ENCODE peak calls at places on chromosomes 11 and 22, in four cellular contexts. I is H1, W is HepG2, X is GM12878. G is an unnamed sample.

GRCh38 chr22:20459152-20459542 is 21.5 kb upstream of the SCARF2 start:
- DNase-seq in I (no peak), W (no peak), X (no peak), G (no peak)

GRCh38 chr22:21612858-21613257 is 17.0 kb downstream of the YDJC start:
- DNase-seq in I (no peak), W (no peak), X (no peak), G (no peak)

GRCh38 chr11:122647728-122648127 is 7.8 kb upstream of the UBASH3B start:
- DNase-seq in I (no peak), W (no peak), X (no peak), G (no peak)

GRCh38 chr22:36244522-36245391 is 5.4 kb upstream of the APOL2 start:
- DNase-seq in I (no peak), W (no peak), X (no peak), G (no peak)

GRCh38 chr11:19281041-19281440 is 40.3 kb upstream of the E2F8 start:
- DNase-seq in I (no peak), W (no peak), X (peak; percentile 23), G (peak; percentile 47)

GRCh38 chr22:22057617-22058378 is 75.2 kb upstream of the TOP3B start:
- DNase-seq in I (no peak), W (no peak), X (no peak), G (no peak)

GRCh38 chr22:35638408-35638807 is 9.8 kb upstream of the APOL6 start:
- DNase-seq in I (no peak), W (no peak), X (no peak), G (peak; percentile 89)

GRCh38 chr22:23384451-23384850 is 195.6 kb downstream of the IGLL1 start:
- DNase-seq in I (no peak), W (no peak), X (no peak), G (no peak)

GRCh38 chr11:37320921-37321320 is 722.9 kb upstream of the RAG2 start:
- DNase-seq in I (no peak), W (no peak), X (no peak), G (no peak)

GRCh38 chr11:21944577-21944976 is 248.3 kb upstream of the ANO5 start:
- DNase-seq in I (no peak), W (no peak), X (no peak), G (no peak)

GRCh38 chr11:126853732-126854131 is 146.8 kb downstream of the KIRREL3 start:
- DNase-seq in I (no peak), W (no peak), X (no peak), G (no peak)

GRCh38 chr22:33110562-33111163 is 52.5 kb upstream of the SYN3 start:
- DNase-seq in I (no peak), W (no peak), X (no peak), G (no peak)

GRCh38 chr22:26853071-26853470 is 195.7 kb downstream of the MIAT start:
- DNase-seq in I (no peak), W (no peak), X (no peak), G (no peak)

GRCh38 chr11:83722392-83722791 is 436.2 kb upstream of the CCDC90B start:
- DNase-seq in I (no peak), W (no peak), X (no peak), G (no peak)

GRCh38 chr11:70299636-70300035 is 29.1 kb downstream of the PPFIA1 start:
- DNase-seq in I (no peak), W (no peak), X (no peak), G (no peak)

DNA sequence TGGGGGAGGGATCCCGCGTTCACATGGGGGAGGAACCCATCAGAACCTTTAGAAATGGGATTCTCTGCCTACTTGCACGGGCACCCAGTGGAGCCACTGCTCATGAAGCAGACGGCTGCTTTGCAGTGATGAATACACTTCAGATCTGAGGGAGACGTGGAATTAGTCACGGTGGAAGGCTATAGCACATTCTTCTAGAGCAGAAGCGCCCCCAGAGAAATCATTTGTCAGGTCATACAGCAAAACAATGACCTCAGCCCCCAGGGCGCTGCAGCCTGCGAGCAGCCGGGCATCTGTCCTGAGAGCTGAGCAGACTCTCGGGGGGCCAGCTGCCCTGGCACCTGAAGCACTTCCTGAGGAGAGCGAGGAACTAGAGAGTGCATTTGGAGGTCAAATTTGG is 12.7 kb downstream of the TP53AIP1 start:
- DNase-seq in I (no peak), W (no peak), X (no peak), G (no peak)
- TF ChIP-seq TCF12 in I (no peak), W (no peak), X (no peak), G (no peak)

DNA sequence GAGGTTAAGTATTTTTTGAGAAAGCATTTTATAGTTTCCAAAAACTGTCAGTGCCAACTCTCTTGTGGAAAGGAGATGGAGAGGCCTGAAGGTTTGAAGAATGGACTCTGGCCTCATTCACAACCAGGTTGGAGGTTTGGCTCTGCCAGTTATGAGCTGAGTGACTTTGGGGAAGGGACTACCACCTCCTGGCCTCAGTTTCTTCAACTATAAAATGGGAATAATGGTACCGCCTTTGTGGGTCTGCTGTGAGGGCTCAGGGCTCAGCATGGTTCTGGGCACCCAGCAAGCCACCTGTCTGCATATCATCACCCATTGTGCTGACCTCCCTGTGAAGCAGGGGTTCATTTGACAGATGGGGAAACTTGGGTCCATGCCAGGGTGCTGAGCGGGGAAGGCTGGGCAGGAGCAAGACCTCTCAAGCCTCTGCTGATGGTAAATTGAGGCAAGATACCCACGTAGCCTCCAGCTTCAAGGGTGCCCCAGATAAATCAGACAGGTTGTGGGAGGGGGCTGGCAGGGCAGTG is 3.5 kb upstream of the LIF start:
- DNase-seq in I (no peak), W (no peak), X (no peak), G (no peak)
- TF ChIP-seq TCF12 in I (no peak), W (no peak), X (no peak), G (no peak)

DNA sequence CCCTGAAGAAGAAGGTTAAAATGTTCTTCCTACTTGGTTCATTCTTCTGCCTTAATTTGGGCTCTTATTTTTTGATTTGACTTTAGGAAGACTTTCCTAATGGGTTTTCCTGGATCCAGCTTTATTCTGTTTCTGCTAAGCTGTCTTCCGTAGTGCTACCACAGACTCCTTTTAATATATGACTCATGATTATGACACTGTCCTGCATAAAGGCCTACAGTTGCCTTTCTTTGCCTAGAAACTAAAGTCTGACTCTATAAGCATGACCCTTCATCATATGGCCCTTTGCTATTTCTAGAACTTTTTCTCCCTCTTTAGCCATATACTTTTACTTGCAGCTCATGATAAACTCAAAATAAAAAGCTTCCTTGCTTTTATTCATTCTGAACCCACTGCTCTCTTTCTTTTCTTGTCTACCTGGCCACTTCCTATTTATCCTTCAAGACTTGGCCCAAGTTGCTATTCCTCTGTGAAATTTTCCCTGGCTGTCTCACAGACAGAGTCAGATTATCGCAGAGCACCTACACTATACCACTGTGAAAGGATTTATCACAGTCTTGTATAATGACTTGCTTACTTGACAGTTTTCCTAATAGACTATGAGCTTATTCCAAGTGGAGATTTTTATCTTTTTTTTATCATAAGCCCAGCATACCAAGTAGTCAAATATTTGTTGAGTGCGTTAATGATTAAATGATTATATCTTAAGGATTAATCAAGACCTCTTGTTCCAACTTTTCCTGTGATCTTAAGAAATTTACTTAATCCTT is 24.7 kb downstream of the TBCEL start:
- DNase-seq in I (no peak), W (no peak), X (no peak), G (no peak)
- TF ChIP-seq TCF12 in I (no peak), W (no peak), X (no peak), G (no peak)

DNA sequence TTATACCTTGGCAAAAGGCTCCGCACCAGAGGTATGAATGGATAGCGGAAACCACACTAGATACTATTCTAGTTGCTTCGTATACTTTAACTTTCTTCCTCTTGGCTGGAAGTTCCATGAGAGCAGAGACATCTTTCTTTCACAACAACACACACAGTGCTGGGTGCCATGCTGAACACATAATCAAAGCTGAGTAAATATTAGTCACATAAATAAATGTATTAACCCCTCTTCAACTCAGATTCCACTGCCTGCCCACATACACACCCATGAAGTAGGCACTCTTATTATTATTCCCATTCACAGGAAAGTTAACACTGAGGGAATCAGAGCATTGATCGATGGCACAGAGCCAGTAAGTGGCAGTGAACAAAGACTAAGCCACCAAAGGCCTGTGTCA is 35.4 kb downstream of the SPON1 start:
- DNase-seq in I (no peak), W (no peak), X (no peak), G (no peak)
- TF ChIP-seq TCF12 in I (no peak), W (no peak), X (no peak), G (no peak)

DNA sequence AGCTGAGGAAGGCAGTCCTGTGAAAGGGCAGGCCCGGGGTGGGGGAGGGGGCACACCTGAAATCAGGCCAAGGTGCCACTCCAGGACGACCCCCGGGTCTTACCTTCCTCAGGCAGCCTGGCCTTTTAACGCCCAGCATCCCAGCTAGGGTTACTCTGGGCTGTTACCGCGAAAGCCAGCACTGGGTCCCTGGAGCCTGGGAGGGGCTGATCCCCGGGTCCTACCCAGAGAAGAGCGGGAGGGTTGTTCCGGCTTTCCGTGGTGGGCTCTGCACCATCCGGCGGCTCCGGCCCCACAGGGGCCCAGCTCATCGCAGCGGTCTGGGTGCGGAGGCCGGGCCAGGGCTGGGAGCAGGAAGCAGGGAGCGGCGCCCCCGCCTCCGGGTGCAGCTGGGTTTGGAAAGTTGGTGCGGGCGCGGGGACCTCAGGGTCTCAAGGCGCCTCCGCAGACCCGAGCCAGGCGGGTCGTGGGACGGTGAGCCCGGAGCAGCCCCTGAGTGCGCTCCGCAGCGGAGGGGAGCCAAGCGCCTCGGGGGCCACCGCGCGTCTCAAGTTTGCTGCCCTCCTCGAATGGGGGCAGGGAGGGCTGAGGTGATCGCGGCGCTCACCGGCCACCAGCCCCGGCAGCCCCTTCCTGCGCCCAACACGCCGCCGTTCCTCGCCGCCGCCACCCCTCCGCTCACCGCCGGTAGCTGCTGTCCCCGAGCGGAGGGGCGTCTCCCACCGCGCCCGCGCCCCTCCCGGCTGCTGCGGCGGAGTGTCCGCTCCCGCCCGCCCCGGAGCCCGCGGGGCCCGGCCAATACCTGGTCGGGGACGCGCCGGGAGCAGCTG is 831 bp downstream of the CHST1 start:
- DNase-seq in I (peak; percentile 62), W (no peak), X (no peak), G (peak; percentile 79)
- TF ChIP-seq TCF12 in I (no peak), W (no peak), X (no peak), G (no peak)

DNA sequence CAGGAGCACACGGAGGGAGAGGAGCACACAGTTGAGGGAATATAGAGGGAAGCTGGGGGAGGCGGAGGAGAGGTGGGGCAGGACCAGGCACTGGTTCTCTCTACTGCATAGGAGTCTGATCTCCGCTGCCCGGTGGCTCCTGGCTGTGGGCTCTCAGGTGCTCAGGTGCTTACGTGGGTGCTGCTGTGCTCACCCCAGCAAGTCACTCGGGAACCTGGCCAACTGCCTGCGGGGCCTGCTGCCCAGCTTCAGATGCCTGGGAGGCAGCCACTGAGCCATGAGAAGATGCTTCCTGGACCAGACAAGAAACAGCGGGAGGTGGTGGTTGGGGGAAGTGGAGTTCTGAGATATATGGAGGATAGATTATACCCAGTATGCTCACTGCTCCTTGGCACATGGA is 1303.4 kb downstream of the TBC1D22A start:
- DNase-seq in I (no peak), W (no peak), X (no peak), G (no peak)
- TF ChIP-seq TCF12 in I (no peak), W (no peak), X (no peak), G (no peak)